ENCODE peak calls at places on chromosomes 3 and 15, in four cellular contexts. G is neural progenitor cell, U is uterus, W is fibroblast of the aortic adventitia. S is an unnamed sample.

GRCh38 chr15:98677345-98678059 is 29.2 kb downstream of the IGF1R start:
- DNase-seq in G (no peak), U (no peak), W (no peak), S (no peak)

GRCh38 chr3:133254716-133255115 is 145.1 kb upstream of the BFSP2 start:
- DNase-seq in G (no peak), U (no peak), W (no peak), S (no peak)

GRCh38 chr3:10950476-10951294 is 41.9 kb upstream of the SLC6A1 start:
- DNase-seq in G (peak), U (peak), W (peak), S (peak)

GRCh38 chr3:186425788-186426730 is 64.0 kb upstream of the DGKG start:
- DNase-seq in G (peak), U (no peak), W (peak), S (peak)

GRCh38 chr3:69092030-69092513 is 7.3 kb downstream of the ARL6IP5 start:
- DNase-seq in G (peak), U (no peak), W (no peak), S (no peak)

GRCh38 chr3:14505803-14506500 is 34.2 kb downstream of the GRIP2 start:
- DNase-seq in G (no peak), U (peak), W (no peak), S (no peak)

GRCh38 chr15:41018534-41018933 is 65.3 kb downstream of the CHAC1 start:
- DNase-seq in G (peak), U (peak), W (peak), S (no peak)

GRCh38 chr15:68819451-68820204 is 1.1 kb downstream of the ANP32A start:
- DNase-seq in G (peak), U (peak), W (peak), S (peak)

GRCh38 chr3:5019411-5020261 is 40.4 kb downstream of the BHLHE40 start:
- DNase-seq in G (no peak), U (no peak), W (no peak), S (no peak)

GRCh38 chr15:57432141-57432701 is 55.9 kb downstream of the CGNL1 start:
- DNase-seq in G (no peak), U (no peak), W (peak), S (peak)

GRCh38 chr3:128482857-128483656 is 9.9 kb downstream of the GATA2 start:
- DNase-seq in G (peak), U (peak), W (peak), S (peak)

GRCh38 chr3:197266331-197266730 is 32.1 kb downstream of the DLG1 start:
- DNase-seq in G (no peak), U (no peak), W (no peak), S (no peak)

GRCh38 chr3:9377981-9378380 is 15.1 kb downstream of the THUMPD3 start:
- DNase-seq in G (no peak), U (no peak), W (no peak), S (no peak)

GRCh38 chr3:182450942-182451607 is 342.2 kb upstream of the ATP11B start:
- DNase-seq in G (peak), U (no peak), W (no peak), S (peak)

GRCh38 chr3:124248471-124249028 is 256.6 kb upstream of the ROPN1 start:
- DNase-seq in G (no peak), U (peak), W (peak), S (no peak)

GRCh38 chr3:27590437-27591320 is 106.5 kb upstream of the SLC4A7 start:
- DNase-seq in G (no peak), U (peak), W (peak), S (no peak)

DNA sequence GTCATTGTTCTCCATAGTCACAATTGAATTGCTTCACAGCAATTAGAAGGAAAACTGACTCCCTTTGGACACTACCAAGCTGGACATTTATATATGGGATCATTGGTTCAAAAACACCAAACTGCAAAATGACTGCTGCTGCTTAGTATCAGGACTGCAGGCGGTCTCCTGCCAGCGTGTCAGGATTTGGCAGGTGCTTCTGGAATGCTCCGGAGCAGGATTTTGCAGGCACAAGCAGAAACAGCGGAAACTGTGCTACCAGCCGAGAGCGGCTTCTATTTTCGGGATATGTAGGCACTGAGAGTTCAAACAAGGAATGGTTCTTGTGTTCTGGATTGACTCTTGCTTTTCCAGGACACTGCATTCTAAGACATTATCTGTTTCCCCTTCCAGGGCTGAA is 95.5 kb downstream of the SSR3 start:
- DNase-seq in G (no peak), U (no peak), W (peak), S (no peak)
- H3K4me3 ChIP-seq in G (no peak), U (no peak), W (no peak), S (no peak)

DNA sequence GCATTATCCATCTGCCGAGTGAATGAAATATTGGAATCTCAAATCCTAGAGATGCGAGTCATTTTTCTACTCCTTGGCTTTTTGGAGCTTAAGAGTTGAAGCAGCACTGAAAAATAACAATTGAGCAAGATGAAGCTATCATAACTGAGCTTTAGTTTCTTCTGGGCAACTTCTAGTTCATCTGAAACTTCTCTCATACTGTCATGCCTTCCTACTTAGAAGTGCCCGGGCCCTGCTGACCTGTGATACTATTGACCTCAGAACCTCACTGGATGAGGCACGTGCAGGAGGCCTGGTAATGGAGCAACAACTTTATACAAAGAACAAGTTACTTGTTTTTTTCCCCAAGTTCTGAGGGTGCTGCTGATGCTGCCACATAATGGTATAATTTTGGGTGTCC is 48.5 kb upstream of the P3H2 start:
- DNase-seq in G (no peak), U (no peak), W (peak), S (no peak)
- H3K4me3 ChIP-seq in G (no peak), U (no peak), W (no peak), S (no peak)

DNA sequence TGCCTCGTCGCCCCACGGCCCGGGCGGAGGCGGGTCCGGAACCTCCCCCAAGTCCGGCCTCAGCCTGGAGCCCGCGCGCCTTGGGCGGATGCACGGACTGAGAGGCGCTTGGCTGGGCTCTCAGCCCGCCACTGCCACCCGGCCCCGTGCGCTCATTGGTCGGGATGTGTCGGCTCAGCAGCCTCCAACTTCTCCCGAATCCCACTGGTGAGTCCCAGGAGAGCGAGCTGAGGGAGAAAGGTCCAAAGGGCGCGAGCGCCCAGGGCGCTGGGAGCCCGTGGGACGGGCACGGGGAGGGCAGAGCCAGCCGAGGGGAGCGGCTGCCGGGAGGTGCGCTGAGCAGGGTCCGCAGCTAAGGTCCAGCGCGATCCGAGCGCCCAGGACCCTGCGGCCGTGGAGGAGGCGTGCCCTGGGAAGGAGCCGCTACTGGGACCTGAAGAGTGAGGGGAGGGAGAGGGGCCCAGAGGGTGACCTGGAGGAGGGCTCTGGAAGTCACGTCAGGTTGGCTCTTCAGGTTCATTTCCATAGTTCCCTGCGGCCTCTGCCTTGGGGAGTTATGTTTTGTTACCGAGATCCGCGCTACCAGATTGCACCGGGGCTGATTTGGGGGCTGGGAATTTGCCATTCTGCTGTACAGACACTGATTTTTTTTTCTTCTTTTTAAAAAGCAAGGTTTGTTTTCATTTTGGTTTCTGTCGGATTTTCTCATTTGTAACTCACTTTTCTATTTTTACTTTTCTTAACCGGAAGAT is at the start of gene MME:
- DNase-seq in G (peak), U (no peak), W (peak), S (peak)
- H3K4me3 ChIP-seq in G (peak), U (peak), W (peak), S (peak)

DNA sequence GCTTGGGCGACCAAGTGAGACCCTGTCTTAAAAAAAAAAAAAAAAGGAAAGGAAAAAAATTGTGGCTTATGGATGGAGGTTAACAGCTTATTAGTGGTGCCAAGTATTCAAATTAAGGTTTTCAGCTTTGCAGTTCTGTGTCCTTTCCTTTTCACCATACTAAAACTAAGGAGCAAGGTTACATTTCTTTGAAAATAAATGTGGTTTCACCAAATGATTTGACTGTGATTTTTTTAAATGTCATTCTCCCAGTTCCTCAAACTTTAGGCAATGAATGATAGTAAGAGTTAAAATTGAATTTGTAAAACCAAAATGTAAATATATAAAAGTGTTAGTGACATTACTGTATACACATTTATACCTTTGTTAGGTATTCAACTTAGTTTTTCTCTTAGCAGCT is 9.6 kb downstream of the CHRNA5 start:
- DNase-seq in G (no peak), U (no peak), W (no peak), S (no peak)
- H3K4me3 ChIP-seq in G (no peak), U (no peak), W (no peak), S (no peak)

DNA sequence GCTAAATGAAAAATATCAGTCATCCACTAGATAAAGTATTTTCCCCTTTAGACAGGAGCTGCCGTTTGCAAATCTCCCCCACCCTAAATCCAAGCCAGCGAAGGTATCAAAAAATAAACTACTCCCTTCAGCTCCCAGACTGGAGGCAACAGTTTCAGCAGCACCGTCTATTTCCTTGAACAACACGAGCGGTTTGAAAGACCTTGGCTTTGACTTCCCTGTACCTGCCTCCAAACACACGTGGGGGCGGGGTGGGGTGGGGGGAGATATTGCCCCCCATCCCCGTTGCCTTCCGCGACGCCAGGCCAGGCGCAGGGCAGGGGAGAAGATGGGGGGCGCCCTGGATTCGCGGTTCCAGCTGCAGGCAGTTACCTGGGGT is 804 bp upstream of the CACNA1D start:
- DNase-seq in G (no peak), U (no peak), W (no peak), S (no peak)
- H3K4me3 ChIP-seq in G (peak), U (peak), W (no peak), S (peak)

DNA sequence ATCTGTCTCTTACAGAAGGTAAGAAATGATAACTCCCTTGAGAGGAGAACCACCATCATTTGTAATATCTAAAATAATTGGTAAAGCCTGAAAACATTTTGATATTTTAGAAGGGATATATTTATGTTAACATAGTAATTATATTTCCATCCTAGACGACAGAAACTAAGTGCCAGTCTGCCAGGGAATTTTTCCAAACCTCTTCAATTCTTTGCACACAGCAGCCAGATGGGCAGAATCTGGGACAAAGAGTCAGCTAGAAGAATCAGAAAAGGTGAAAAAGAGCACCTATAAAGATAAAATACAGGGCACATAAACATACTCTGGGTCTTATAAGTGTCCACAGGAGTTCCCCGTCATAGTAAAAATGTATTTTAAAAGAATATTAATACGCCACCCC is 70.0 kb upstream of the CBLB start:
- DNase-seq in G (no peak), U (no peak), W (no peak), S (no peak)
- H3K4me3 ChIP-seq in G (no peak), U (no peak), W (no peak), S (no peak)

DNA sequence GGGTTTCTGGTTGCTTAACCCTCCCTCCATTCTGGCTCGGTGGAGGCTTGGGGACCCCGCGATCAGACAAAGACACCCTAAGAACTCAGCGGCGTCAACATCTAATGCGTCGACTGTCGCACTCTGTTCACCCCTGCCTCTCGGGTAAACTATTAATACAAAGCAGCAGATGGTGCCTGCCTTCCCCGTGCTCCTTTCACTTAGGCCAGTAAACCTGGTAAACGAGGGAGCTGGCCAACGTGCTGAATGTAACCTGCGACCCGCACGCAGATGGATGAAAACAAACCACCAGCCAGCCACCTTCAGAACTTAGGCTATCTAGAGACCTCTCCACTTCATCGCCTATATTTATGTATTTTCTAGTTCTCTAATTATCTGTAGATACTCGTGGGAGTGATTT is 848 bp upstream of the CADPS start:
- DNase-seq in G (peak), U (no peak), W (peak), S (peak)
- H3K4me3 ChIP-seq in G (peak), U (no peak), W (no peak), S (peak)

GRCh38 chr15:38406451-38406850 is 47.5 kb upstream of the FAM98B start:
- DNase-seq in G (no peak), U (no peak), W (no peak), S (no peak)
- H3K4me3 ChIP-seq in G (no peak), U (no peak), W (no peak), S (no peak)

GRCh38 chr3:192861972-192862371 is 55.7 kb downstream of the MB21D2 start:
- DNase-seq in G (no peak), U (no peak), W (no peak), S (no peak)

GRCh38 chr3:192866804-192867203 is 50.9 kb downstream of the MB21D2 start:
- DNase-seq in G (no peak), U (no peak), W (no peak), S (no peak)

GRCh38 chr3:192867645-192868044 is 50.0 kb downstream of the MB21D2 start:
- DNase-seq in G (no peak), U (no peak), W (peak), S (no peak)

GRCh38 chr3:192862408-192863385 is 55.0 kb downstream of the MB21D2 start:
- DNase-seq in G (no peak), U (no peak), W (peak), S (no peak)

GRCh38 chr3:192864943-192865342 is 52.7 kb downstream of the MB21D2 start:
- DNase-seq in G (no peak), U (no peak), W (peak), S (no peak)
- H3K4me3 ChIP-seq in G (no peak), U (no peak), W (no peak), S (no peak)